ENCODE peak calls at places on chromosome 20, in seven cellular contexts. L is PC-9, J is prostate gland, F is ovary, H is suprapubic skin, T is psoas muscle, U is fibroblast of lung. Q is an unnamed sample. For H3K9me3, the result is how much of the 10 kb centered on the place peaks cover.

GRCh38 chr20:50534567-50534966 is 24.4 kb downstream of the PTPN1 start:
- DNase-seq in H (no peak), F (peak), U (peak), J (no peak), L (peak), T (peak), Q (no peak)

GRCh38 chr20:3828798-3829197 is 8.5 kb downstream of the AP5S1 start:
- DNase-seq in F (no peak), H (no peak), J (no peak), U (no peak), T (no peak), L (no peak), Q (no peak)

GRCh38 chr20:31572701-31573554 is 32.2 kb upstream of the ID1 start:
- DNase-seq in L (peak), T (peak), F (peak), J (peak), U (peak), H (peak), Q (peak)

GRCh38 chr20:60649541-60649940 is 602.5 kb upstream of the CDH4 start:
- DNase-seq in F (no peak), L (no peak), T (no peak), H (no peak), U (no peak), J (no peak), Q (no peak)

GRCh38 chr20:21099653-21100589 is 6.2 kb downstream of the LINC00237 start:
- DNase-seq in H (no peak), F (no peak), L (no peak), U (no peak), T (peak), J (no peak), Q (no peak)

GRCh38 chr20:13395232-13395631 is 174.2 kb downstream of the ISM1 start:
- DNase-seq in J (no peak), F (no peak), H (no peak), T (no peak), U (no peak), L (no peak), Q (no peak)

GRCh38 chr20:41276317-41276751 is 41.2 kb downstream of the ZHX3 start:
- DNase-seq in U (no peak), J (no peak), H (no peak), L (no peak), F (peak), T (peak), Q (peak)

GRCh38 chr20:53284141-53285055 is 309.2 kb downstream of the ZNF217 start:
- DNase-seq in J (no peak), T (no peak), H (no peak), L (no peak), F (no peak), U (no peak), Q (no peak)

GRCh38 chr20:32828029-32828666 is 8.4 kb downstream of the MAPRE1 start:
- DNase-seq in U (peak), J (no peak), H (no peak), F (no peak), L (no peak), T (no peak), Q (no peak)

GRCh38 chr20:62141397-62142251 is 1.6 kb downstream of the PSMA7 start:
- DNase-seq in H (no peak), L (peak), U (no peak), T (no peak), F (no peak), J (no peak), Q (no peak)

GRCh38 chr20:37880726-37881591 is 22.0 kb upstream of the VSTM2L start:
- DNase-seq in J (no peak), F (peak), T (peak), L (peak), H (no peak), U (no peak), Q (no peak)

GRCh38 chr20:58810116-58810878 is 40.4 kb downstream of the GNAS-AS1 start:
- DNase-seq in H (no peak), F (no peak), J (no peak), T (no peak), U (peak), L (no peak), Q (no peak)

GRCh38 chr20:51848346-51848745 is 46.0 kb upstream of the SALL4 start:
- DNase-seq in J (no peak), H (no peak), L (no peak), U (no peak), F (no peak), T (no peak), Q (no peak)

GRCh38 chr20:53778041-53778516 is 184.4 kb upstream of the ZNF217 start:
- DNase-seq in F (no peak), L (no peak), U (no peak), H (peak), T (no peak), J (peak), Q (peak)

GRCh38 chr20:47887477-47888080 is 102.3 kb upstream of the SULF2 start:
- DNase-seq in U (no peak), T (no peak), F (no peak), L (no peak), H (no peak), J (no peak), Q (no peak)

GRCh38 chr20:43586641-43587040 is 4.1 kb upstream of the IFT52 start:
- DNase-seq in L (no peak), F (no peak), T (no peak), H (no peak), U (no peak), J (no peak), Q (peak)

GRCh38 chr20:31722388-31723281 is at the start of gene BCL2L1:
- DNase-seq in F (peak), L (peak), H (peak), T (peak), U (peak), J (peak), Q (peak)

GRCh38 chr20:4060054-4060795 is 44.9 kb upstream of the RNF24 start:
- DNase-seq in T (peak), L (peak), U (no peak), J (peak), F (no peak), H (no peak), Q (no peak)

GRCh38 chr20:3382836-3383235 is 24.6 kb downstream of the DNAAF9 start:
- DNase-seq in J (no peak), L (no peak), T (no peak), F (no peak), U (no peak), H (no peak), Q (no peak)

GRCh38 chr20:43507150-43508080 is at the start of gene L3MBTL1:
- DNase-seq in J (peak), L (no peak), T (peak), H (no peak), F (no peak), U (peak), Q (no peak)

GRCh38 chr20:12113468-12114371 is 196.0 kb downstream of the BTBD3 start:
- DNase-seq in U (peak), T (no peak), F (no peak), J (peak), H (no peak), L (peak), Q (no peak)

GRCh38 chr20:22861990-22862389 is 173.1 kb upstream of the SSTR4 start:
- DNase-seq in H (no peak), L (no peak), F (peak), U (no peak), T (peak), J (no peak), Q (no peak)

GRCh38 chr20:21450572-21450971 is 53.2 kb upstream of the NKX2-4 start:
- DNase-seq in T (no peak), H (no peak), F (no peak), L (no peak), J (no peak), U (peak), Q (no peak)

GRCh38 chr20:53434662-53435061 is 159.0 kb downstream of the ZNF217 start:
- DNase-seq in T (peak), J (peak), U (no peak), F (no peak), L (no peak), H (no peak), Q (no peak)

GRCh38 chr20:43925786-43926185 is 11.1 kb downstream of the TOX2 start:
- DNase-seq in T (no peak), H (no peak), U (peak), L (no peak), J (no peak), F (no peak), Q (peak)

GRCh38 chr20:3681931-3682820 is at the start of gene ADAM33:
- DNase-seq in U (no peak), L (no peak), T (peak), F (peak), H (no peak), J (no peak), Q (peak)

GRCh38 chr20:41983159-41983558 is 365.0 kb upstream of the CHD6 start:
- DNase-seq in L (no peak), F (no peak), U (no peak), T (no peak), J (no peak), H (no peak), Q (no peak)

GRCh38 chr20:62087227-62087626 is 21.5 kb upstream of the TAF4 start:
- DNase-seq in L (no peak), J (no peak), F (no peak), H (no peak), T (no peak), U (no peak), Q (no peak)

DNA sequence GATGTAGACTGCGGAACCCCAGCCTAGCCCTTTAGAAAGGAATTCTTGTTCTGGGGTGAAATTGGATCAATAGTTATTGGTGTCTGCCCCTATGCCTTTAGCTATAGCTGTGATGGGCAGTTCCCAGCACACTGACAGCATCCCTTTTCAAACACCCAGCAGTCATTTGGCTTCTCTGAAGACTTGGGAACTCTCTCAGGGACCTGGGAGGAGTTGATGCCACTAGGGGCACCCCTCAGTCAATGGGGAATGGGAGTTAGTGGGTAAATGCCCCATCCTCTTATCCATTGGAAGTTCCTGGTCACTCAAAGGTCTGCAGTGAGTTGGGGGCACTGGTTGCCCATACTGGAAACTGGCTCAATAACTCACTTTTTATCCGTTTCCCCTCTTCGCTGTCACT is 31.6 kb upstream of the CSNK2A1 start:
- DNase-seq in H (no peak), J (no peak), T (no peak), F (no peak), U (no peak), L (no peak), Q (no peak)
- TF ChIP-seq CTCF in H (no peak), J (no peak), T (no peak), F (no peak), U (no peak), L (no peak), Q (no peak)

GRCh38 chr20:63714858-63715257 is 7.0 kb downstream of the ZGPAT start:
- DNase-seq in H (no peak), T (no peak), U (no peak), J (no peak), F (no peak), L (peak), Q (no peak)

DNA sequence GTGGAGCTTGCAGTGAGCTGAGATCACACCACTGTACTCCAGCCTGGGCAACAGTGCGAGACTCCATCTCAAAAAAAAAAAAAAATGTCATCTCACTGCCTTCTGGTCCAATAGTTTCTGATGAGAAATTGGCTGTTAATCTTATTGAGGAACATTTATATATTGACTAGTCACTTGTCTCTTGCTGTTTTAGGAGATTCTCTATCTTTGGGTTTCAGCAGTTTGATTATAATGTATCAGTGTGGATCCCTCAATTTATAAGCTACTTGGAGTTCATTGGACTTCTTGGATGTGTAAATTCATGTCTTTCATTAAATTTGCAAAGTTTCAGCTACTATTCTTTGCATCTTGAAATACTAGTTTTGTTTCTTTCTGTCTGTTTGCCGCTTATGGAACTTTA is 11.2 kb downstream of the ZGPAT start:
- DNase-seq in H (no peak), L (no peak), J (no peak), F (no peak), U (no peak), T (no peak), Q (no peak)
- H3K9me3 ChIP-seq in H (under half), L (under half), J (under half), F (under half), U (under half), T (under half), Q (under half)

DNA sequence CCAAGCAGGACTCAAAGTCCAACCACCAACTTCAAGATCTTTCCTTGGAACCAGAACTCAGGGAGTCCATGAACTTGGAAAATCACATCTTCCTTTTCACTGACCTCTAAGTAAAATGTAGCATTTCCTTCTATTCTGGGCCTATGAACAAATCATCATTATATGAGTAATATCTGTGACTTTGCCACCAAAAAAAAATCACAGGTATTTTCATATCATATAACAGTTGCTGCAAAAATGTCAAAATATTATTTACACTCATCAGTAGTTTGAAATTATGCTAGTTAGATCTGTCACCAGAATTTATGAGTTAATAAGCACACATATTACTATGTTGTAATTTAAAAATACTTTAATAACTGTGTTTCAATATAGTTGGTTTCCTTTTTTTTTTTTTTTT is 27.3 kb upstream of the TLDC2 start:
- DNase-seq in T (no peak), J (no peak), F (no peak), H (no peak), U (no peak), L (no peak), Q (no peak)
- H3K27ac ChIP-seq in T (peak), J (peak), F (peak), H (peak), U (peak), L (no peak), Q (peak)

GRCh38 chr20:1964659-1965405 is 29.0 kb downstream of the PDYN start:
- DNase-seq in T (no peak), F (no peak), U (no peak), J (no peak), H (peak), L (no peak), Q (no peak)
- TF ChIP-seq CTCF in T (no peak), F (no peak), U (peak), J (no peak), H (no peak), L (no peak), Q (no peak)

DNA sequence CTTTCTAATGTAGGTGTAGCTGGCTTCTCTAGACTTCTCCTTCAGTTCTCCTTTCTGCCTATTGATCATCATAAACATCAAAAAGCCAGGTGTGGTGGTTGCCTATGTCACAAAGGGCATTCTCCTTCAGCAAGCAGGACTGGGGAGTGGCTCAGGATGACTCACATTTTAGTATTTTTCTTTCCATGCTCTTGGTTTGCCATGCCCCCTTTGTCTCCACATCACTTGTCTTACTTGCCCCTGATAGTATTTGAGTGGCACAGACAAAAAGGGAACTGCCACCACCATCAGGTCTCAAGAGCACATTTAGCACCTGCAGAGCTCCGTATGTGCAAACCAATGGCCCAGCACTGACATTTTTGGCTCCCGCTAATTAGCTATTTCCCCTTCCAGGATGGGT is 698.8 kb downstream of the DHX35 start:
- DNase-seq in J (no peak), H (no peak), U (peak), F (no peak), L (no peak), T (no peak), Q (no peak)
- H3K9me3 ChIP-seq in J (under half), H (under half), U (under half), F (under half), L (under half), T (under half), Q (under half)

DNA sequence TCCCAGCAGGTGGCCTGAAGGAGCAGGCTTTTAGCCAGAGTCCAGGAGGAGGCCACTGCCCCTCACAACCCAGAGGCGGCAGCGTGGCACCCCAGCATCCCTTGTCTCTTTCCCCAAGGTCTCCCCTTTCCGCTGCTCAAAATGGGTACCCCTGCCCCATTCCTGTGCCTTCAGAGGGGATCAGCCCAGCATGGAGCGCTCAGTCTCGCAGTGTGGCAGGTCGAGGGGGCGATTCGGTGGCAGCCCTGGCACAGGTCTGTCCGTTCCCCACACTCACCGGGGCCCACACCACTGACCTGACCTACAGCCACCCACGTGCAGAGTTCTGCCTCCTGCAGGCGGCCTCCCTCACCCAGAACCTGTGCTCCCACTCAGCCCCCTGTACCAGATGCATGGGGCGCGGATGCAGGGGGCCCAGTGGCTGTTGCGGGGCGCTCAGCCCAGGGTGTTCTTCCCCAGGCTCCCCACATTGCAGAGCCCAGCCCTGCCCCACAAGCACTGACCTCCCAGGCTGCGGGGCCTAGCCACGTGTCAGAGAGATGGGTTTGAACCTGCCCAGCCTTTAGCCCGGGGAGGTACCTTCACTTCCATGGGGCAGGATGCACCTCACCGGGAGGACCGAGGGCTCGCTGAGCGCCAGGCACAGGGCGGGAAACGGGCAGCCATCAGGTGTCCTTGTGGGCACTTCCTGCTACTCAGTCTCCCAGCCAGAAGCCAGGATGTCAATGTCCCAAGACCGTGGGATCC is 41.8 kb downstream of the DSTN start:
- DNase-seq in U (peak), L (no peak), T (no peak), F (no peak), J (no peak), H (no peak), Q (no peak)
- H3K27ac ChIP-seq in U (peak), L (no peak), T (peak), F (peak), J (peak), H (peak), Q (peak)

GRCh38 chr20:63481503-63481902 is 9.0 kb upstream of the KCNQ2 start:
- DNase-seq in J (no peak), U (no peak), F (no peak), L (no peak), H (no peak), T (no peak), Q (no peak)
- TF ChIP-seq CTCF in J (no peak), U (no peak), F (no peak), L (no peak), H (no peak), T (no peak), Q (no peak)

GRCh38 chr20:16444056-16444777 is 129.0 kb downstream of the KIF16B start:
- DNase-seq in U (no peak), T (no peak), F (no peak), J (no peak), L (no peak), H (no peak), Q (no peak)
- H3K9me3 ChIP-seq in U (under half), T (under half), F (under half), J (under half), L (under half), H (under half), Q (under half)

GRCh38 chr20:34585019-34585418 is 26.5 kb downstream of the MAP1LC3A start:
- DNase-seq in T (no peak), U (no peak), L (no peak), F (no peak), H (no peak), J (no peak), Q (no peak)

GRCh38 chr20:34581341-34582189 is 23.0 kb downstream of the MAP1LC3A start:
- DNase-seq in H (no peak), F (peak), T (no peak), J (no peak), L (no peak), U (peak), Q (no peak)

GRCh38 chr20:34582221-34582620 is 23.7 kb downstream of the MAP1LC3A start:
- DNase-seq in J (no peak), U (no peak), F (peak), H (no peak), L (no peak), T (no peak), Q (no peak)

GRCh38 chr20:34582911-34583310 is 24.4 kb downstream of the MAP1LC3A start:
- DNase-seq in L (peak), H (no peak), F (no peak), U (peak), J (no peak), T (no peak), Q (no peak)

DNA sequence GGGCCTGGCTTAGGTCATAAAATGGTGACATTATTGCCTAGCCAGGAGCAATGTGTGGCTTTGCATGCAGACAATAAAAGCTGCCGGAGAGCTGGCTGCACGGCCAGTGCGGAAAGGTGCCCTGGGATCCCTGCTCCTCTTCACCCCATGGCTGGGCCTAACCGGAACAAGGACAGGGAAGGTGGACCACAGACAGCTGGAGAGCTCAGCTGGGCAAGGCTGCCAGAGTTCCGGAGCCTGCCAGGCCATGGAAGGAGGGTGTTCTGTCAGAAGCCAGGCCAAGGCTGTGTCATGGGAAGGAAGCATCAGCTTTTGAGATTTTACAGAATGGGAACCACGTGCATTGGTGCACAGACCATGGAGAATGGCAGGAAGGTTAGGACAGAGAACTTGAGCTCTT is 25.0 kb downstream of the MAP1LC3A start:
- DNase-seq in L (no peak), J (no peak), H (no peak), T (no peak), F (no peak), U (no peak), Q (no peak)
- H3K27ac ChIP-seq in L (no peak), J (no peak), H (no peak), T (peak), F (no peak), U (no peak), Q (no peak)

Q was measured in tibial artery.